ENCODE peak calls at places on chromosomes 7 and 10, in eight cellular contexts. Y is SK-N-SH, K is endothelial cell, R is Panc1, B is IMR-90, W is cardiac muscle cell, L is AG09309, T is WTC11. D is an unnamed sample.

GRCh38 chr7:151875862-151876111 is 1.1 kb downstream of the PRKAG2 start:
- DNase-seq in Y (peak), K (no peak), R (no peak), B (no peak), W (no peak), L (no peak), T (no peak), D (peak)

GRCh38 chr10:131977323-131978096 is 4.2 kb downstream of the BNIP3 start:
- DNase-seq in Y (no peak), K (no peak), R (no peak), B (no peak), W (no peak), L (no peak), T (no peak), D (no peak)

GRCh38 chr7:1646957-1647891 is 22.9 kb upstream of the ELFN1 start:
- DNase-seq in Y (peak), K (no peak), R (no peak), B (no peak), W (no peak), L (no peak), T (no peak), D (no peak)

GRCh38 chr7:43211693-43212092 is 99.2 kb downstream of the HECW1 start:
- DNase-seq in Y (no peak), K (no peak), R (no peak), B (no peak), W (no peak), L (no peak), T (no peak), D (no peak)

GRCh38 chr7:54773472-54774399 is 14.7 kb upstream of the SEC61G start:
- DNase-seq in Y (peak), K (peak), R (peak), B (peak), W (peak), L (peak), T (peak), D (peak)

GRCh38 chr10:69709366-69709941 is 79.4 kb downstream of the FAM241B start:
- DNase-seq in Y (no peak), K (no peak), R (no peak), B (no peak), W (no peak), L (no peak), T (no peak), D (no peak)

GRCh38 chr7:7165372-7165771 is 17.0 kb upstream of the C1GALT1 start:
- DNase-seq in Y (no peak), K (no peak), R (no peak), B (no peak), W (no peak), L (no peak), T (no peak), D (no peak)

GRCh38 chr7:30206942-30207341 is 72.2 kb downstream of the MTURN start:
- DNase-seq in Y (no peak), K (no peak), R (no peak), B (no peak), W (no peak), L (no peak), T (no peak), D (peak)

GRCh38 chr10:16491933-16492332 is 29.7 kb downstream of the C1QL3 start:
- DNase-seq in Y (peak), K (no peak), R (no peak), B (no peak), W (no peak), L (no peak), T (no peak), D (no peak)

GRCh38 chr10:91579351-91579985 is 53.4 kb downstream of the PPP1R3C start:
- DNase-seq in Y (no peak), K (no peak), R (no peak), B (peak), W (no peak), L (no peak), T (no peak), D (no peak)

GRCh38 chr7:135745702-135746312 is 2.8 kb downstream of the FAM180A start:
- DNase-seq in Y (no peak), K (no peak), R (peak), B (peak), W (no peak), L (peak), T (no peak), D (peak)

GRCh38 chr10:80599424-80599847 is 61.7 kb downstream of the SH2D4B start:
- DNase-seq in Y (peak), K (peak), R (peak), B (peak), W (peak), L (no peak), T (peak), D (peak)

GRCh38 chr10:102769375-102770107 is 25.8 kb downstream of the WBP1L start:
- DNase-seq in Y (no peak), K (no peak), R (peak), B (peak), W (no peak), L (no peak), T (no peak), D (peak)

GRCh38 chr10:87500646-87501048 is 4.0 kb upstream of the MINPP1 start:
- DNase-seq in Y (peak), K (no peak), R (no peak), B (no peak), W (no peak), L (no peak), T (no peak), D (no peak)

GRCh38 chr7:135210818-135211178 is 528 bp downstream of the WDR91 start:
- DNase-seq in Y (no peak), K (no peak), R (no peak), B (peak), W (no peak), L (no peak), T (no peak), D (no peak)

GRCh38 chr10:104317195-104318095 is 20.8 kb downstream of the ITPRIP start:
- DNase-seq in Y (no peak), K (no peak), R (no peak), B (peak), W (no peak), L (peak), T (no peak), D (no peak)
- TF ChIP-seq CTCF in Y (no peak), K (no peak), R (no peak), B (peak), W (no peak), L (no peak), T (no peak), D (no peak)

GRCh38 chr7:22709857-22710256 is 17.1 kb upstream of the IL6 start:
- DNase-seq in Y (no peak), K (no peak), R (no peak), B (no peak), W (no peak), L (no peak), T (no peak), D (no peak)
- TF ChIP-seq CTCF in Y (no peak), K (no peak), R (no peak), B (no peak), W (no peak), L (no peak), T (no peak), D (no peak)

DNA sequence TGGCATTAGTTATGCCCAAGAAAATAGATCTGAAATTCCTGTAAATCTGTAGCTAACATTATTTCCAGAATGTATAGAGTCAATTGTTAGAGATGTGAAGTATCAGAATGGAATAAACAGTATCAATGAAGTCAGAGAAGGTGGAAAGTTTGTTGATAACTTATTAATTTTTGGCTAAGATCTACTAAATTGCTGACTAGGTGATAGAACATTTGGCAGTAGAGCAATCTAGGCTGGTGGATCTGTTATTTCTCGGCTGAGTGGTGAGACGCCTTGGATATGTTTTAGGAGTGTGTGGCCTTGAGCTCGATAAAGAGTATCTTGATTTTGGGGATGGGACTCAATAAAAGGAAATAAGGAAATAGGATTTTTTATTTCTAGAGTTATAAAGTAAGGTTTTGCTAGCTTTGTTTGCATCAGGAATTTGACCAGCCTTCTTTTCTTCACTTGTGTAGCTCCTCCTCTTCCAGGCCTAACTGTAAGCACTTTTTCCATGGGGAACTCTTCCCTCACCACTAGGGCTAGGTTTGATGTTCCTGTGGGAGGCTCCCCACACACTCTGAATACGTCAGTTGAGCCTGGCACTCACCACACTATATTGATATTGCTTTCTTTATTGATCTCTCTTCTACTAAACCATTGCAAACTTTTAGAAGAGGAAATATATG is 86.8 kb upstream of the CSTF2T start:
- DNase-seq in Y (no peak), K (no peak), R (no peak), B (peak), W (no peak), L (no peak), T (no peak), D (no peak)
- TF ChIP-seq CTCF in Y (no peak), K (no peak), R (no peak), B (no peak), W (no peak), L (no peak), T (no peak), D (no peak)

GRCh38 chr10:134743-135600 is at the start of gene ZMYND11:
- DNase-seq in Y (peak), K (peak), R (no peak), B (peak), W (peak), L (no peak), T (peak), D (peak)
- TF ChIP-seq CTCF in Y (no peak), K (no peak), R (peak), B (peak), W (no peak), L (no peak), T (no peak), D (no peak)